ENCODE peak calls at places on chromosomes 1 and 21, in six cellular contexts. D is HS-5; M is astrocyte of the cerebellum; L is MM.1S; X is activated naive CD4-positive, alpha-beta T cell treated with anti-CD3 and anti-CD28 coated beads for 36 hours; R is T47D. H is an unnamed sample.

GRCh38 chr1:222665964-222666363 is 46.3 kb downstream of the AIDA start:
- DNase-seq in D (no peak), M (no peak), L (no peak), X (no peak), R (no peak), H (no peak)

GRCh38 chr1:204308023-204308628 is 51.6 kb downstream of the PLEKHA6 start:
- DNase-seq in D (no peak), M (no peak), L (no peak), X (no peak), R (no peak), H (no peak)

GRCh38 chr1:116370186-116370585 is 2.9 kb upstream of the ATP1A1 start:
- DNase-seq in D (no peak), M (no peak), L (no peak), X (no peak), R (no peak), H (no peak)

GRCh38 chr1:2494323-2494693 is 18.2 kb downstream of the PLCH2 start:
- DNase-seq in D (peak; percentile 73), M (no peak), L (no peak), X (no peak), R (peak; percentile 65), H (peak; percentile 48)

GRCh38 chr1:145884675-145885074 is 991 bp downstream of the ANKRD35 start:
- DNase-seq in D (no peak), M (no peak), L (no peak), X (no peak), R (no peak), H (no peak)

GRCh38 chr1:163072658-163073057 is 3.5 kb downstream of the RGS4 start:
- DNase-seq in D (no peak), M (no peak), L (no peak), X (no peak), R (no peak), H (no peak)

GRCh38 chr1:45246760-45247159 is 40.4 kb upstream of the ZSWIM5 start:
- DNase-seq in D (peak; percentile 83), M (peak; percentile 29), L (no peak), X (peak; percentile 18), R (peak; percentile 37), H (peak; percentile 9)

GRCh38 chr1:18972991-18973390 is 16.5 kb upstream of the IFFO2 start:
- DNase-seq in D (no peak), M (no peak), L (no peak), X (no peak), R (no peak), H (no peak)

GRCh38 chr1:233614173-233614742 is 352 bp downstream of the KCNK1 start:
- DNase-seq in D (no peak), M (peak; percentile 9), L (peak; percentile 48), X (peak; percentile 7), R (peak; percentile 44), H (no peak)

GRCh38 chr1:21706151-21706835 is 37.1 kb upstream of the RAP1GAP start:
- DNase-seq in D (no peak), M (no peak), L (no peak), X (no peak), R (peak; percentile 7), H (no peak)

GRCh38 chr1:2414297-2414958 is 2.1 kb upstream of the PEX10 start:
- DNase-seq in D (peak; percentile 28), M (peak; percentile 16), L (peak; percentile 65), X (peak; percentile 88), R (peak; percentile 48), H (no peak)

GRCh38 chr1:206469411-206469932 is 804 bp upstream of the IKBKE start:
- DNase-seq in D (no peak), M (no peak), L (peak; percentile 77), X (peak; percentile 69), R (no peak), H (no peak)

GRCh38 chr1:240946926-240947325 is 335.0 kb upstream of the GREM2 start:
- DNase-seq in D (peak; percentile 11), M (peak; percentile 28), L (peak; percentile 58), X (peak; percentile 29), R (peak; percentile 75), H (no peak)

GRCh38 chr1:8752921-8753713 is 64.3 kb downstream of the RERE start:
- DNase-seq in D (no peak), M (no peak), L (no peak), X (no peak), R (no peak), H (no peak)

GRCh38 chr1:36305915-36306209 is 306 bp upstream of the SH3D21 start:
- DNase-seq in D (no peak), M (no peak), L (no peak), X (no peak), R (no peak), H (no peak)

GRCh38 chr1:194755241-194755953 is 1569.0 kb upstream of the B3GALT2 start:
- DNase-seq in D (peak; percentile 49), M (peak; percentile 1), L (no peak), X (no peak), R (no peak), H (no peak)

GRCh38 chr1:116115476-116115875 is 4.3 kb downstream of the MAB21L3 start:
- DNase-seq in D (peak; percentile 63), M (peak; percentile 28), L (no peak), X (no peak), R (no peak), H (peak; percentile 93)

GRCh38 chr1:14259191-14259757 is 339.2 kb upstream of the KAZN start:
- DNase-seq in D (no peak), M (peak; percentile 32), L (no peak), X (no peak), R (no peak), H (no peak)

GRCh38 chr21:44378646-44379581 is 25.5 kb downstream of the TRPM2 start:
- DNase-seq in D (no peak), M (no peak), L (no peak), X (no peak), R (no peak), H (no peak)

GRCh38 chr1:65434760-65435159 is 14.3 kb downstream of the LEPR start:
- DNase-seq in D (no peak), M (no peak), L (no peak), X (no peak), R (peak; percentile 60), H (no peak)

GRCh38 chr21:38938343-38938742 is 132.6 kb downstream of the ETS2 start:
- DNase-seq in D (no peak), M (no peak), L (peak; percentile 33), X (peak; percentile 54), R (no peak), H (no peak)

GRCh38 chr1:115469703-115470476 is 131.8 kb upstream of the NGF start:
- DNase-seq in D (peak; percentile 56), M (no peak), L (no peak), X (peak; percentile 42), R (peak; percentile 49), H (peak; percentile 61)

GRCh38 chr1:22886211-22886610 is 86.5 kb downstream of the LACTBL1 start:
- DNase-seq in D (no peak), M (peak; percentile 40), L (no peak), X (no peak), R (no peak), H (no peak)

GRCh38 chr21:33238565-33239255 is 9.0 kb downstream of the IFNAR2 start:
- DNase-seq in D (no peak), M (no peak), L (peak; percentile 85), X (no peak), R (no peak), H (no peak)

GRCh38 chr1:71053758-71054157 is 6.1 kb upstream of the PTGER3 start:
- DNase-seq in D (no peak), M (no peak), L (no peak), X (no peak), R (no peak), H (no peak)

GRCh38 chr1:11064942-11065341 is 5.1 kb upstream of the SRM start:
- DNase-seq in D (no peak), M (no peak), L (no peak), X (no peak), R (no peak), H (no peak)

GRCh38 chr1:58748625-58749198 is 35.1 kb downstream of the JUN start:
- DNase-seq in D (no peak), M (no peak), L (no peak), X (no peak), R (no peak), H (no peak)

GRCh38 chr21:28298251-28298672 is 694.4 kb downstream of the LTN1 start:
- DNase-seq in D (no peak), M (peak; percentile 34), L (no peak), X (no peak), R (no peak), H (no peak)

GRCh38 chr1:111920221-111921024 is 69.0 kb downstream of the KCND3 start:
- DNase-seq in D (no peak), M (no peak), L (no peak), X (no peak), R (peak; percentile 22), H (no peak)

GRCh38 chr1:164843743-164844500 is 284.9 kb downstream of the PBX1 start:
- DNase-seq in D (no peak), M (no peak), L (no peak), X (no peak), R (no peak), H (no peak)

GRCh38 chr1:19818324-19818723 is 3.2 kb upstream of the RNF186 start:
- DNase-seq in D (no peak), M (no peak), L (no peak), X (no peak), R (no peak), H (no peak)

GRCh38 chr1:209613351-209614150 is 30.0 kb downstream of the CAMK1G start:
- DNase-seq in D (no peak), M (no peak), L (no peak), X (no peak), R (no peak), H (no peak)

GRCh38 chr1:50335036-50335435 is 88.2 kb downstream of the DMRTA2 start:
- DNase-seq in D (no peak), M (no peak), L (no peak), X (no peak), R (no peak), H (no peak)

GRCh38 chr1:232974971-232975370 is 24.6 kb downstream of the NTPCR start:
- DNase-seq in D (no peak), M (no peak), L (no peak), X (no peak), R (no peak), H (no peak)